ENCODE peak calls at places on chromosomes 2 and 18, in six cellular contexts. H is lung; P is kidney epithelial cell; B is cardiac fibroblast; Y is GM12865; R is CD8-positive, alpha-beta T cell. D is an unnamed sample.

GRCh38 chr18:68172842-68173549 is 541.9 kb downstream of the TMX3 start:
- DNase-seq in H (no peak), Y (no peak), P (no peak), R (no peak), B (no peak), D (no peak)

GRCh38 chr18:28113271-28114023 is 63.5 kb downstream of the CDH2 start:
- DNase-seq in H (no peak), B (peak), Y (no peak), R (no peak), P (no peak), D (no peak)

GRCh38 chr2:37555457-37555856 is 116.0 kb downstream of the CDC42EP3 start:
- DNase-seq in B (no peak), R (peak), P (no peak), H (no peak), Y (peak), D (no peak)

GRCh38 chr18:23585007-23585871 is 1.1 kb downstream of the NPC1 start:
- DNase-seq in P (no peak), H (peak), B (peak), R (no peak), Y (peak), D (no peak)

GRCh38 chr18:47283476-47283875 is 32.0 kb upstream of the SKOR2 start:
- DNase-seq in B (peak), R (no peak), Y (peak), P (no peak), H (no peak), D (peak)

GRCh38 chr2:240579771-240580614 is 6.5 kb upstream of the CAPN10 start:
- DNase-seq in Y (peak), R (peak), B (peak), H (peak), P (no peak), D (peak)

GRCh38 chr2:85324639-85325465 is 2.9 kb downstream of the TGOLN2 start:
- DNase-seq in P (peak), H (no peak), Y (no peak), B (peak), R (no peak), D (peak)

GRCh38 chr18:58231930-58232329 is 187.9 kb downstream of the NEDD4L start:
- DNase-seq in Y (no peak), P (no peak), R (no peak), H (no peak), B (peak), D (no peak)

GRCh38 chr2:20113004-20113796 is 61.8 kb upstream of the LAPTM4A start:
- DNase-seq in R (no peak), H (no peak), P (no peak), B (no peak), Y (no peak), D (no peak)

GRCh38 chr2:75241696-75242095 is 42.4 kb upstream of the TACR1 start:
- DNase-seq in B (peak), P (no peak), Y (peak), R (no peak), H (no peak), D (peak)

GRCh38 chr2:166230024-166230723 is 102.4 kb upstream of the SCN1A start:
- DNase-seq in B (peak), H (no peak), Y (no peak), P (no peak), R (no peak), D (peak)

GRCh38 chr18:13220326-13220991 is 1.9 kb downstream of the LDLRAD4 start:
- DNase-seq in R (no peak), P (no peak), B (no peak), Y (no peak), H (no peak), D (no peak)

GRCh38 chr2:112580084-112580483 is 4.3 kb upstream of the CHCHD5 start:
- DNase-seq in Y (no peak), B (no peak), R (no peak), P (no peak), H (no peak), D (no peak)

GRCh38 chr2:237616373-237617304 is 10.7 kb upstream of the LRRFIP1 start:
- DNase-seq in P (no peak), Y (no peak), H (no peak), B (peak), R (no peak), D (peak)

GRCh38 chr2:176686328-176686727 is 417.1 kb downstream of the MTX2 start:
- DNase-seq in B (no peak), Y (no peak), R (no peak), P (no peak), H (no peak), D (no peak)

GRCh38 chr2:231709636-231709980 is 1.3 kb downstream of the PTMA start:
- DNase-seq in H (peak), R (peak), Y (peak), B (peak), P (no peak), D (no peak)

GRCh38 chr2:146874260-146874658 is 970.6 kb upstream of the ACVR2A start:
- DNase-seq in B (peak), R (no peak), Y (no peak), H (peak), P (peak), D (peak)

GRCh38 chr2:29518010-29518409 is 402.8 kb downstream of the CLIP4 start:
- DNase-seq in Y (no peak), R (no peak), H (no peak), B (peak), P (no peak), D (no peak)

GRCh38 chr2:148027822-148028221 is 6.9 kb downstream of the MBD5 start:
- DNase-seq in R (no peak), H (no peak), Y (no peak), B (no peak), P (no peak), D (no peak)

GRCh38 chr2:64463784-64464183 is 9.8 kb downstream of the LGALSL start:
- DNase-seq in B (peak), Y (no peak), H (no peak), P (no peak), R (no peak), D (peak)

GRCh38 chr2:70574618-70575017 is 21.0 kb upstream of the TGFA start:
- DNase-seq in Y (no peak), R (no peak), H (no peak), B (no peak), P (no peak), D (no peak)

GRCh38 chr2:100936070-100936741 is 65.9 kb upstream of the RPL31 start:
- DNase-seq in B (no peak), R (no peak), P (no peak), Y (no peak), H (no peak), D (no peak)

GRCh38 chr2:37549598-37549997 is 121.8 kb downstream of the CDC42EP3 start:
- DNase-seq in H (no peak), P (no peak), R (no peak), B (no peak), Y (peak), D (no peak)

GRCh38 chr2:53317863-53318262 is 449.7 kb upstream of the CHAC2 start:
- DNase-seq in H (no peak), R (no peak), B (no peak), P (no peak), Y (no peak), D (no peak)

GRCh38 chr2:161335626-161336025 is 27.4 kb downstream of the PSMD14 start:
- DNase-seq in H (no peak), B (no peak), R (no peak), P (no peak), Y (no peak), D (no peak)

GRCh38 chr2:72984172-72984671 is 66.9 kb downstream of the EMX1 start:
- DNase-seq in Y (no peak), B (no peak), P (no peak), H (no peak), R (no peak), D (peak)

GRCh38 chr18:73691118-73691517 is 456.5 kb downstream of the FBXO15 start:
- DNase-seq in P (no peak), B (peak), Y (no peak), R (no peak), H (no peak), D (peak)

GRCh38 chr2:84278386-84278785 is 180.7 kb downstream of the SUCLG1 start:
- DNase-seq in B (no peak), P (no peak), H (no peak), Y (no peak), R (no peak), D (no peak)

GRCh38 chr18:63162271-63163014 is 157.1 kb downstream of the BCL2 start:
- DNase-seq in Y (peak), P (no peak), R (no peak), B (no peak), H (no peak), D (peak)

GRCh38 chr2:112614201-112614840 is 29.9 kb downstream of the CHCHD5 start:
- DNase-seq in R (no peak), H (no peak), Y (no peak), P (no peak), B (no peak), D (no peak)

DNA sequence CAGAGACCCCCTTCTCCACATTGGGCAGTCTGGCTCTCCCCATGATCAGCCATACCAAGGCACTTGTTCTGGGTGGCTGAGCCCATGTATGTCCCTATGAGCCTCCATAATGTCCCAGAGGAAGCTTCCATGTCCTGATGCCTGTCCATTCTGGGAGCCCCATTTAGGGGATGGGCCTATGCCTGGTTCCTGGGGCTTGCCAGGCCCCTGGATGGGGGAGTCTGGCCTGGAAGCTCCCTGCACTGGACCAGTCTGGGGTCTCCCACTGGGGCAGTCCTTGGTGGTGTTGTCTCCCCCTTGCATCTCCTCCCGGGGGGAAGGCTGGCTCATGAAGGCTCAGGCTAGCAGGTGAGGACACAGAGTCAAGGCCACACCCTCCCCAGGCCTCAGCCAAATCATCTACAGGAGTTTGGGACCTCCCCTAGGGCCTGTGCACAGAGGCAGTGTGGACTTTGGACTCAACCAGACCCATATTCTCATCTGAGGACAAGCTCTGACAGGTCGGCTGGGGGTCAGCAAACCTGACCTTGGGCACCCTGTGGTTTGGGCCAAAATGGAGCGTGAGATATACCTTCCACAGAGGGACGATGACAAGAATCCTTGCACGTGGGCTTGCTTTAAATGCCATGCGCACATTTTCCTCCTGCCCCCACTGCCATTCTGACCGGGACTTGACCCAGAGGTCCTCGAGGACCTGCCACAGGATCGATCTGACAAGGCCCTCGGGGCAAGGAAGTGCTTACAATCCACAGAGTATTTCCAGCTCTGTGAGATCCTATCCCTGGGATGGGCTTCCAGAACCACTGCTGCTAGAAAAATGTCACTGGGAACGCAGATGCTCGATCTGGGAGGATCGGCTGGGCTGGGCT is 38.8 kb downstream of the INHBB start:
- DNase-seq in R (no peak), H (no peak), B (no peak), P (no peak), Y (no peak), D (no peak)
- H3K4me3 ChIP-seq in R (no peak), H (no peak), B (no peak), P (no peak), Y (no peak), D (no peak)

GRCh38 chr2:24830351-24830750 is 37.1 kb downstream of the CENPO start:
- DNase-seq in Y (no peak), P (no peak), B (peak), H (no peak), R (no peak), D (peak)
- TF ChIP-seq CTCF in Y (no peak), P (no peak), B (peak), H (no peak), R (no peak), D (peak)

GRCh38 chr2:144448389-144449027 is 71.4 kb downstream of the ZEB2 start:
- DNase-seq in P (no peak), Y (no peak), R (no peak), B (no peak), H (no peak), D (no peak)
- H3K4me3 ChIP-seq in P (no peak), Y (peak), R (no peak), B (no peak), H (peak), D (no peak)

GRCh38 chr18:79988079-79988924 is at the start of gene TXNL4A:
- DNase-seq in R (peak), B (peak), H (peak), Y (peak), P (no peak), D (peak)

GRCh38 chr18:79991494-79991893 is 3.1 kb upstream of the TXNL4A start:
- DNase-seq in Y (no peak), H (no peak), R (no peak), P (no peak), B (no peak), D (no peak)

GRCh38 chr18:79987566-79987965 is 797 bp downstream of the TXNL4A start:
- DNase-seq in P (no peak), H (no peak), Y (no peak), R (no peak), B (peak), D (peak)

GRCh38 chr18:79986726-79987125 is 1.6 kb downstream of the TXNL4A start:
- DNase-seq in Y (no peak), H (no peak), R (no peak), B (no peak), P (no peak), D (no peak)

DNA sequence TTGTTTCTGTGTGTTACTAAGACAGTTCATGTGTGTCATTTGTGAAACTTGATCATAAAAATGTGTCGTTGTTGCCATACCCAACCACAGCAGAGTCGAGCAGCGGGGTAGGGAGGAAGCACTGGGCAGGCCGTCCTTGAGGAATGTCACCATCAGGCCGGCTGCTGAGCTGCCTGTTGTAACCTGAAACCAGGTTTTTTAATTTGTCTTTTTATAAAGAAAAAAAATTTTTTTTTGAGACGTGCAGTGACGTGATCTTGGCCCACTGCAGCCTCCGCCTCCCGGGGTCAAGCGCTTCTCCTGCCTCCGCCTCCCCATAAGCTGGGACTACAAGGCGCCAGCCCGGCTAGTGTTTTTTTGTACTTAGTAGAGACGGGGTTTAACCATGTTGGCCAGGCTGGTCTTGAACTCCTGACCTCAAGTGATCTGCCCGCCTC is 580 bp upstream of the TXNL4A start:
- DNase-seq in H (no peak), B (peak), R (no peak), P (no peak), Y (peak), D (peak)
- TF ChIP-seq CTCF in H (no peak), B (no peak), R (no peak), P (no peak), Y (no peak), D (no peak)

GRCh38 chr18:49611316-49611715 is 49.5 kb downstream of the LIPG start:
- DNase-seq in H (no peak), Y (no peak), R (no peak), B (no peak), P (no peak), D (no peak)

GRCh38 chr18:49613141-49613641 is 51.3 kb downstream of the LIPG start:
- DNase-seq in B (no peak), H (no peak), R (no peak), Y (no peak), P (peak), D (no peak)

GRCh38 chr18:49609416-49610284 is 47.8 kb downstream of the LIPG start:
- DNase-seq in P (no peak), R (no peak), H (no peak), Y (no peak), B (peak), D (no peak)

GRCh38 chr18:49613741-49614151 is 51.9 kb downstream of the LIPG start:
- DNase-seq in B (no peak), R (no peak), Y (no peak), H (no peak), P (no peak), D (no peak)

DNA sequence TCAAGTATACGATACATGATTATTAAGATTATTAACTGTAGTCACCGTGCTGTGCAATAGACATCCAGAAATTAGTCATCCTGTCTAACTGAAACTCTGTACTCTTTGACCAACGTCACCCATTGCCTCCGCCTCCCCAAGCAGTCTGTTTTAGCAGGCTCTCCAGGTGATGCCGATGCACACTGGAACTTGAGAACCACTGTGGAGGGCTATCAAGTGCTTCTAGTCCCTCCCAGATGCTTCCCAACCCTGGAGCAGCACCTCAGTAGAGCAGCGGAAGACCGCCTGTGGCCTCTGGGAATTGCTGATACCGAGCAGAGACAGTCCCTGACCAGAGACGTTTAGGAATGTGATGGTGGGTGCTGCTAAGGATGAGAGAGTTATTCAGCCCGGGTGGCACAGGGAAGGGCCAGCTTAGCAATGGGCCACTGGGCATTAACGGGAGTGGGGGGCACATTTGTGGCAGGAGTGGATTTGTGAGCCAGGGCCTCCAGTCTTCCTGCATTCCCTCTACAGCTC is 50.7 kb downstream of the LIPG start:
- DNase-seq in P (no peak), R (no peak), Y (peak), B (no peak), H (no peak), D (no peak)
- H3K4me3 ChIP-seq in P (no peak), R (no peak), Y (no peak), B (no peak), H (no peak), D (no peak)

D was measured in fibroblast of pulmonary artery.